ENCODE peak calls at places on chromosomes 6 and 20, in eight cellular contexts. One of them, this sample, is unnamed.

GRCh38 chr20:34970193-34971037 is 14.7 kb downstream of the MYH7B start:
- ATAC-seq in HCT116: no peak
- ATAC-seq in Panc1: no peak
- ATAC-seq in upper lobe of left lung: no peak
- ATAC-seq in HepG2: no peak
- ATAC-seq in K562: no peak
- ATAC-seq in GM12878: no peak
- ATAC-seq in GM23338: no peak
- ATAC-seq in this sample: no peak

GRCh38 chr6:155274106-155274505 is 10.3 kb downstream of the CLDN20 start:
- ATAC-seq in HCT116: no peak
- ATAC-seq in Panc1: no peak
- ATAC-seq in upper lobe of left lung: no peak
- ATAC-seq in HepG2: no peak
- ATAC-seq in K562: no peak
- ATAC-seq in GM12878: no peak
- ATAC-seq in GM23338: no peak
- ATAC-seq in this sample: no peak

GRCh38 chr6:86744048-86744447 is 193.3 kb upstream of the HTR1E start:
- ATAC-seq in HCT116: no peak
- ATAC-seq in Panc1: no peak
- ATAC-seq in upper lobe of left lung: no peak
- ATAC-seq in HepG2: no peak
- ATAC-seq in K562: peak
- ATAC-seq in GM12878: no peak
- ATAC-seq in GM23338: no peak
- ATAC-seq in this sample: no peak

GRCh38 chr6:3825331-3825831 is 23.8 kb upstream of the FAM50B start:
- ATAC-seq in HCT116: peak
- ATAC-seq in Panc1: peak
- ATAC-seq in upper lobe of left lung: peak
- ATAC-seq in HepG2: peak
- ATAC-seq in K562: peak
- ATAC-seq in GM12878: no peak
- ATAC-seq in GM23338: peak
- ATAC-seq in this sample: peak

GRCh38 chr6:87210979-87211378 is 55.6 kb downstream of the ZNF292 start:
- ATAC-seq in HCT116: no peak
- ATAC-seq in Panc1: no peak
- ATAC-seq in upper lobe of left lung: no peak
- ATAC-seq in HepG2: no peak
- ATAC-seq in K562: no peak
- ATAC-seq in GM12878: peak
- ATAC-seq in GM23338: no peak
- ATAC-seq in this sample: no peak

GRCh38 chr6:142395266-142395665 is 93.5 kb downstream of the ADGRG6 start:
- ATAC-seq in HCT116: no peak
- ATAC-seq in Panc1: no peak
- ATAC-seq in upper lobe of left lung: no peak
- ATAC-seq in HepG2: no peak
- ATAC-seq in K562: no peak
- ATAC-seq in GM12878: peak
- ATAC-seq in GM23338: no peak
- ATAC-seq in this sample: no peak

GRCh38 chr6:56450882-56451739 is 191.6 kb downstream of the DST start:
- ATAC-seq in HCT116: no peak
- ATAC-seq in Panc1: no peak
- ATAC-seq in upper lobe of left lung: peak
- ATAC-seq in HepG2: peak
- ATAC-seq in K562: no peak
- ATAC-seq in GM12878: no peak
- ATAC-seq in GM23338: no peak
- ATAC-seq in this sample: peak

GRCh38 chr6:139060332-139060731 is 31.8 kb downstream of the ABRACL start:
- ATAC-seq in HCT116: no peak
- ATAC-seq in Panc1: no peak
- ATAC-seq in upper lobe of left lung: no peak
- ATAC-seq in HepG2: no peak
- ATAC-seq in K562: no peak
- ATAC-seq in GM12878: no peak
- ATAC-seq in GM23338: no peak
- ATAC-seq in this sample: no peak

GRCh38 chr20:347317-347639 is 367 bp downstream of the NRSN2 start:
- ATAC-seq in HCT116: no peak
- ATAC-seq in Panc1: no peak
- ATAC-seq in upper lobe of left lung: no peak
- ATAC-seq in HepG2: no peak
- ATAC-seq in K562: no peak
- ATAC-seq in GM12878: no peak
- ATAC-seq in GM23338: peak
- ATAC-seq in this sample: peak

GRCh38 chr6:122673345-122673961 is 63.2 kb downstream of the PKIB start:
- ATAC-seq in HCT116: no peak
- ATAC-seq in Panc1: no peak
- ATAC-seq in upper lobe of left lung: peak
- ATAC-seq in HepG2: no peak
- ATAC-seq in K562: no peak
- ATAC-seq in GM12878: peak
- ATAC-seq in GM23338: no peak
- ATAC-seq in this sample: no peak

GRCh38 chr6:122678841-122679240 is 68.6 kb downstream of the PKIB start:
- ATAC-seq in HCT116: no peak
- ATAC-seq in Panc1: no peak
- ATAC-seq in upper lobe of left lung: no peak
- ATAC-seq in HepG2: no peak
- ATAC-seq in K562: no peak
- ATAC-seq in GM12878: no peak
- ATAC-seq in GM23338: no peak
- ATAC-seq in this sample: no peak

GRCh38 chr6:122676146-122676545 is 65.9 kb downstream of the PKIB start:
- ATAC-seq in HCT116: no peak
- ATAC-seq in Panc1: no peak
- ATAC-seq in upper lobe of left lung: no peak
- ATAC-seq in HepG2: no peak
- ATAC-seq in K562: no peak
- ATAC-seq in GM12878: no peak
- ATAC-seq in GM23338: no peak
- ATAC-seq in this sample: no peak

GRCh38 chr6:122676688-122677087 is 66.5 kb downstream of the PKIB start:
- ATAC-seq in HCT116: no peak
- ATAC-seq in Panc1: no peak
- ATAC-seq in upper lobe of left lung: no peak
- ATAC-seq in HepG2: no peak
- ATAC-seq in K562: no peak
- ATAC-seq in GM12878: no peak
- ATAC-seq in GM23338: no peak
- ATAC-seq in this sample: no peak

GRCh38 chr6:122677436-122677835 is 67.2 kb downstream of the PKIB start:
- ATAC-seq in HCT116: no peak
- ATAC-seq in Panc1: no peak
- ATAC-seq in upper lobe of left lung: no peak
- ATAC-seq in HepG2: no peak
- ATAC-seq in K562: no peak
- ATAC-seq in GM12878: no peak
- ATAC-seq in GM23338: no peak
- ATAC-seq in this sample: no peak
- TF ChIP-seq POLR2AphosphoS5 in HCT116: no peak
- TF ChIP-seq POLR2AphosphoS5 in Panc1: no peak
- TF ChIP-seq POLR2AphosphoS5 in upper lobe of left lung: no peak
- TF ChIP-seq POLR2AphosphoS5 in HepG2: no peak
- TF ChIP-seq POLR2AphosphoS5 in K562: no peak
- TF ChIP-seq POLR2AphosphoS5 in GM12878: no peak
- TF ChIP-seq POLR2AphosphoS5 in GM23338: no peak
- TF ChIP-seq POLR2AphosphoS5 in this sample: no peak

GRCh38 chr20:48676125-48676524 is 151.7 kb downstream of the PREX1 start:
- ATAC-seq in HCT116: no peak
- ATAC-seq in Panc1: no peak
- ATAC-seq in upper lobe of left lung: no peak
- ATAC-seq in HepG2: no peak
- ATAC-seq in K562: no peak
- ATAC-seq in GM12878: no peak
- ATAC-seq in GM23338: no peak
- ATAC-seq in this sample: no peak
- TF ChIP-seq POLR2AphosphoS5 in HCT116: no peak
- TF ChIP-seq POLR2AphosphoS5 in Panc1: no peak
- TF ChIP-seq POLR2AphosphoS5 in upper lobe of left lung: no peak
- TF ChIP-seq POLR2AphosphoS5 in HepG2: no peak
- TF ChIP-seq POLR2AphosphoS5 in K562: no peak
- TF ChIP-seq POLR2AphosphoS5 in GM12878: no peak
- TF ChIP-seq POLR2AphosphoS5 in GM23338: no peak
- TF ChIP-seq POLR2AphosphoS5 in this sample: no peak

GRCh38 chr6:17851001-17851719 is 136.3 kb downstream of the KIF13A start:
- ATAC-seq in HCT116: no peak
- ATAC-seq in Panc1: peak
- ATAC-seq in upper lobe of left lung: no peak
- ATAC-seq in HepG2: no peak
- ATAC-seq in K562: no peak
- ATAC-seq in GM12878: no peak
- ATAC-seq in GM23338: no peak
- ATAC-seq in this sample: peak
- TF ChIP-seq POLR2AphosphoS5 in HCT116: no peak
- TF ChIP-seq POLR2AphosphoS5 in Panc1: no peak
- TF ChIP-seq POLR2AphosphoS5 in upper lobe of left lung: no peak
- TF ChIP-seq POLR2AphosphoS5 in HepG2: no peak
- TF ChIP-seq POLR2AphosphoS5 in K562: no peak
- TF ChIP-seq POLR2AphosphoS5 in GM12878: no peak
- TF ChIP-seq POLR2AphosphoS5 in GM23338: no peak
- TF ChIP-seq POLR2AphosphoS5 in this sample: no peak

DNA sequence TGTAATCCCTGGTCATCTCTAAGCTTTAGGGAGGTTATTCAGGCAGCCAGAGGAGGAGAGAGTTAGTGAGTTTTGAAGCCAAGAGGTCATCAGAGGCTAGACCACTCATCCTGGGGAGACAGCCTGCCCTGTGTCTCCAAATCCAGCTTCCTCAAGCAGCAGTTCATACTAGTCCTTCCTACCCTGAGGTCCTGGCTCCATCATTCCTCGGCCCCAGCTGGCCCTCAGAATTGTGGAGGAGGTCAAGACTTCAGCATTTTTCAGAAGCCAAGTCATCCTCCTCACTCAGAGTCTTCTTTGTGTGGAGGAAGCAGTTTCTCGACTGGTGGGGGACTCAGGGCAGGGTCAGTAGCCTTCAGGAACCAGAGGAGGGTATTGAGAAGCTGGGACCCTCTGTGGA is 12.4 kb upstream of the KIAA1755 start:
- ATAC-seq in HCT116: no peak
- ATAC-seq in Panc1: no peak
- ATAC-seq in upper lobe of left lung: peak
- ATAC-seq in HepG2: no peak
- ATAC-seq in K562: no peak
- ATAC-seq in GM12878: no peak
- ATAC-seq in GM23338: no peak
- ATAC-seq in this sample: no peak
- TF ChIP-seq POLR2AphosphoS5 in HCT116: no peak
- TF ChIP-seq POLR2AphosphoS5 in Panc1: no peak
- TF ChIP-seq POLR2AphosphoS5 in upper lobe of left lung: no peak
- TF ChIP-seq POLR2AphosphoS5 in HepG2: no peak
- TF ChIP-seq POLR2AphosphoS5 in K562: no peak
- TF ChIP-seq POLR2AphosphoS5 in GM12878: no peak
- TF ChIP-seq POLR2AphosphoS5 in GM23338: no peak
- TF ChIP-seq POLR2AphosphoS5 in this sample: no peak

GRCh38 chr6:170296746-170297576 is 6.1 kb upstream of the DLL1 start:
- ATAC-seq in HCT116: no peak
- ATAC-seq in Panc1: no peak
- ATAC-seq in upper lobe of left lung: no peak
- ATAC-seq in HepG2: peak
- ATAC-seq in K562: no peak
- ATAC-seq in GM12878: no peak
- ATAC-seq in GM23338: peak
- ATAC-seq in this sample: no peak

GRCh38 chr6:170296423-170296745 is 5.5 kb upstream of the DLL1 start:
- ATAC-seq in HCT116: no peak
- ATAC-seq in Panc1: no peak
- ATAC-seq in upper lobe of left lung: no peak
- ATAC-seq in HepG2: no peak
- ATAC-seq in K562: no peak
- ATAC-seq in GM12878: no peak
- ATAC-seq in GM23338: peak
- ATAC-seq in this sample: no peak

GRCh38 chr6:170298688-170299087 is 7.8 kb upstream of the DLL1 start:
- ATAC-seq in HCT116: no peak
- ATAC-seq in Panc1: no peak
- ATAC-seq in upper lobe of left lung: no peak
- ATAC-seq in HepG2: no peak
- ATAC-seq in K562: no peak
- ATAC-seq in GM12878: no peak
- ATAC-seq in GM23338: no peak
- ATAC-seq in this sample: no peak

GRCh38 chr6:170295519-170296422 is 4.9 kb upstream of the DLL1 start:
- ATAC-seq in HCT116: peak
- ATAC-seq in Panc1: peak
- ATAC-seq in upper lobe of left lung: peak
- ATAC-seq in HepG2: peak
- ATAC-seq in K562: peak
- ATAC-seq in GM12878: peak
- ATAC-seq in GM23338: peak
- ATAC-seq in this sample: no peak

GRCh38 chr6:170297577-170298330 is 6.9 kb upstream of the DLL1 start:
- ATAC-seq in HCT116: no peak
- ATAC-seq in Panc1: no peak
- ATAC-seq in upper lobe of left lung: no peak
- ATAC-seq in HepG2: no peak
- ATAC-seq in K562: no peak
- ATAC-seq in GM12878: no peak
- ATAC-seq in GM23338: no peak
- ATAC-seq in this sample: no peak
- TF ChIP-seq POLR2AphosphoS5 in HCT116: no peak
- TF ChIP-seq POLR2AphosphoS5 in Panc1: no peak
- TF ChIP-seq POLR2AphosphoS5 in upper lobe of left lung: peak
- TF ChIP-seq POLR2AphosphoS5 in HepG2: no peak
- TF ChIP-seq POLR2AphosphoS5 in K562: no peak
- TF ChIP-seq POLR2AphosphoS5 in GM12878: no peak
- TF ChIP-seq POLR2AphosphoS5 in GM23338: no peak
- TF ChIP-seq POLR2AphosphoS5 in this sample: no peak